ENCODE peak calls at places on chromosomes 5 and 9, in eight cellular contexts. One of them, this sample, is unnamed.

GRCh38 chr9:124347206-124347967 is 67.9 kb downstream of the PSMB7 start:
- DNase-seq in Ammon's horn: no peak
- DNase-seq in cardiac septum: no peak
- DNase-seq in T-helper 9 cell: no peak
- DNase-seq in cerebellum: no peak
- DNase-seq in neural crest cell: no peak
- DNase-seq in H54: no peak
- DNase-seq in mucosa of descending colon: peak
- DNase-seq in this sample: no peak

GRCh38 chr9:85258229-85258628 is 483.5 kb downstream of the AGTPBP1 start:
- DNase-seq in Ammon's horn: no peak
- DNase-seq in cardiac septum: no peak
- DNase-seq in T-helper 9 cell: no peak
- DNase-seq in cerebellum: no peak
- DNase-seq in neural crest cell: no peak
- DNase-seq in H54: no peak
- DNase-seq in mucosa of descending colon: peak
- DNase-seq in this sample: no peak

GRCh38 chr9:136941231-136942111 is 3.1 kb downstream of the FBXW5 start:
- DNase-seq in Ammon's horn: no peak
- DNase-seq in cardiac septum: no peak
- DNase-seq in T-helper 9 cell: no peak
- DNase-seq in cerebellum: no peak
- DNase-seq in neural crest cell: no peak
- DNase-seq in H54: no peak
- DNase-seq in mucosa of descending colon: no peak
- DNase-seq in this sample: no peak

GRCh38 chr5:169307648-169308047 is 6.7 kb upstream of the SLIT3 start:
- DNase-seq in Ammon's horn: no peak
- DNase-seq in cardiac septum: no peak
- DNase-seq in T-helper 9 cell: no peak
- DNase-seq in cerebellum: no peak
- DNase-seq in neural crest cell: no peak
- DNase-seq in H54: no peak
- DNase-seq in mucosa of descending colon: no peak
- DNase-seq in this sample: no peak

GRCh38 chr9:115649991-115650472 is 503.6 kb upstream of the PAPPA start:
- DNase-seq in Ammon's horn: peak
- DNase-seq in cardiac septum: peak
- DNase-seq in T-helper 9 cell: no peak
- DNase-seq in cerebellum: no peak
- DNase-seq in neural crest cell: no peak
- DNase-seq in H54: no peak
- DNase-seq in mucosa of descending colon: peak
- DNase-seq in this sample: peak

GRCh38 chr5:94968507-94969095 is 316.3 kb downstream of the MCTP1 start:
- DNase-seq in Ammon's horn: peak
- DNase-seq in cardiac septum: no peak
- DNase-seq in T-helper 9 cell: no peak
- DNase-seq in cerebellum: peak
- DNase-seq in neural crest cell: peak
- DNase-seq in H54: peak
- DNase-seq in mucosa of descending colon: no peak
- DNase-seq in this sample: no peak

GRCh38 chr9:129408535-129409215 is 212.2 kb downstream of the C9orf50 start:
- DNase-seq in Ammon's horn: no peak
- DNase-seq in cardiac septum: peak
- DNase-seq in T-helper 9 cell: no peak
- DNase-seq in cerebellum: peak
- DNase-seq in neural crest cell: no peak
- DNase-seq in H54: no peak
- DNase-seq in mucosa of descending colon: peak
- DNase-seq in this sample: no peak

GRCh38 chr5:142385194-142385593 is 60.4 kb upstream of the SPRY4 start:
- DNase-seq in Ammon's horn: no peak
- DNase-seq in cardiac septum: no peak
- DNase-seq in T-helper 9 cell: no peak
- DNase-seq in cerebellum: no peak
- DNase-seq in neural crest cell: no peak
- DNase-seq in H54: no peak
- DNase-seq in mucosa of descending colon: no peak
- DNase-seq in this sample: no peak

GRCh38 chr9:13378171-13378570 is 98.7 kb upstream of the MPDZ start:
- DNase-seq in Ammon's horn: no peak
- DNase-seq in cardiac septum: no peak
- DNase-seq in T-helper 9 cell: no peak
- DNase-seq in cerebellum: no peak
- DNase-seq in neural crest cell: no peak
- DNase-seq in H54: no peak
- DNase-seq in mucosa of descending colon: no peak
- DNase-seq in this sample: no peak

GRCh38 chr5:123261752-123262151 is 161.5 kb downstream of the CEP120 start:
- DNase-seq in Ammon's horn: no peak
- DNase-seq in cardiac septum: no peak
- DNase-seq in T-helper 9 cell: no peak
- DNase-seq in cerebellum: no peak
- DNase-seq in neural crest cell: no peak
- DNase-seq in H54: no peak
- DNase-seq in mucosa of descending colon: no peak
- DNase-seq in this sample: no peak

GRCh38 chr9:116483622-116484482 is 203.3 kb upstream of the TRIM32 start:
- DNase-seq in Ammon's horn: no peak
- DNase-seq in cardiac septum: no peak
- DNase-seq in T-helper 9 cell: no peak
- DNase-seq in cerebellum: no peak
- DNase-seq in neural crest cell: no peak
- DNase-seq in H54: no peak
- DNase-seq in mucosa of descending colon: no peak
- DNase-seq in this sample: no peak

GRCh38 chr9:33921967-33922895 is 105.3 kb downstream of the UBE2R2 start:
- DNase-seq in Ammon's horn: no peak
- DNase-seq in cardiac septum: no peak
- DNase-seq in T-helper 9 cell: no peak
- DNase-seq in cerebellum: no peak
- DNase-seq in neural crest cell: no peak
- DNase-seq in H54: peak
- DNase-seq in mucosa of descending colon: no peak
- DNase-seq in this sample: no peak

GRCh38 chr5:30042677-30043076 is 1150.8 kb upstream of the CDH6 start:
- DNase-seq in Ammon's horn: no peak
- DNase-seq in cardiac septum: no peak
- DNase-seq in T-helper 9 cell: no peak
- DNase-seq in cerebellum: no peak
- DNase-seq in neural crest cell: no peak
- DNase-seq in H54: no peak
- DNase-seq in mucosa of descending colon: peak
- DNase-seq in this sample: no peak

GRCh38 chr5:33901176-33901575 is 9.4 kb upstream of the ADAMTS12 start:
- DNase-seq in Ammon's horn: no peak
- DNase-seq in cardiac septum: no peak
- DNase-seq in T-helper 9 cell: no peak
- DNase-seq in cerebellum: no peak
- DNase-seq in neural crest cell: no peak
- DNase-seq in H54: no peak
- DNase-seq in mucosa of descending colon: no peak
- DNase-seq in this sample: no peak

GRCh38 chr5:74233091-74233490 is 407.4 kb downstream of the ENC1 start:
- DNase-seq in Ammon's horn: no peak
- DNase-seq in cardiac septum: no peak
- DNase-seq in T-helper 9 cell: no peak
- DNase-seq in cerebellum: no peak
- DNase-seq in neural crest cell: no peak
- DNase-seq in H54: no peak
- DNase-seq in mucosa of descending colon: no peak
- DNase-seq in this sample: no peak

GRCh38 chr9:23324511-23324910 is 501.5 kb downstream of the ELAVL2 start:
- DNase-seq in Ammon's horn: no peak
- DNase-seq in cardiac septum: no peak
- DNase-seq in T-helper 9 cell: no peak
- DNase-seq in cerebellum: no peak
- DNase-seq in neural crest cell: no peak
- DNase-seq in H54: no peak
- DNase-seq in mucosa of descending colon: no peak
- DNase-seq in this sample: no peak

GRCh38 chr5:60260658-60261057 is 367.1 kb upstream of the PDE4D start:
- DNase-seq in Ammon's horn: no peak
- DNase-seq in cardiac septum: no peak
- DNase-seq in T-helper 9 cell: no peak
- DNase-seq in cerebellum: no peak
- DNase-seq in neural crest cell: no peak
- DNase-seq in H54: no peak
- DNase-seq in mucosa of descending colon: no peak
- DNase-seq in this sample: no peak

GRCh38 chr5:124755565-124755964 is 9.1 kb upstream of the ZNF608 start:
- DNase-seq in Ammon's horn: peak
- DNase-seq in cardiac septum: no peak
- DNase-seq in T-helper 9 cell: no peak
- DNase-seq in cerebellum: no peak
- DNase-seq in neural crest cell: no peak
- DNase-seq in H54: no peak
- DNase-seq in mucosa of descending colon: no peak
- DNase-seq in this sample: no peak

GRCh38 chr9:14883310-14883944 is 26.8 kb downstream of the FREM1 start:
- DNase-seq in Ammon's horn: no peak
- DNase-seq in cardiac septum: no peak
- DNase-seq in T-helper 9 cell: no peak
- DNase-seq in cerebellum: no peak
- DNase-seq in neural crest cell: no peak
- DNase-seq in H54: no peak
- DNase-seq in mucosa of descending colon: no peak
- DNase-seq in this sample: no peak

GRCh38 chr5:59685806-59686205 is 207.7 kb downstream of the PDE4D start:
- DNase-seq in Ammon's horn: peak
- DNase-seq in cardiac septum: no peak
- DNase-seq in T-helper 9 cell: no peak
- DNase-seq in cerebellum: peak
- DNase-seq in neural crest cell: no peak
- DNase-seq in H54: no peak
- DNase-seq in mucosa of descending colon: no peak
- DNase-seq in this sample: no peak

GRCh38 chr5:170880084-170880483 is 18.3 kb downstream of the RANBP17 start:
- DNase-seq in Ammon's horn: no peak
- DNase-seq in cardiac septum: no peak
- DNase-seq in T-helper 9 cell: no peak
- DNase-seq in cerebellum: no peak
- DNase-seq in neural crest cell: no peak
- DNase-seq in H54: no peak
- DNase-seq in mucosa of descending colon: no peak
- DNase-seq in this sample: no peak

GRCh38 chr5:4099401-4099800 is 503.8 kb downstream of the IRX1 start:
- DNase-seq in Ammon's horn: no peak
- DNase-seq in cardiac septum: no peak
- DNase-seq in T-helper 9 cell: no peak
- DNase-seq in cerebellum: no peak
- DNase-seq in neural crest cell: no peak
- DNase-seq in H54: no peak
- DNase-seq in mucosa of descending colon: no peak
- DNase-seq in this sample: no peak

GRCh38 chr5:84535281-84535680 is 150.6 kb upstream of the EDIL3 start:
- DNase-seq in Ammon's horn: no peak
- DNase-seq in cardiac septum: no peak
- DNase-seq in T-helper 9 cell: no peak
- DNase-seq in cerebellum: no peak
- DNase-seq in neural crest cell: no peak
- DNase-seq in H54: no peak
- DNase-seq in mucosa of descending colon: no peak
- DNase-seq in this sample: no peak

GRCh38 chr9:120783611-120784047 is 9.6 kb downstream of the FBXW2 start:
- DNase-seq in Ammon's horn: no peak
- DNase-seq in cardiac septum: no peak
- DNase-seq in T-helper 9 cell: no peak
- DNase-seq in cerebellum: no peak
- DNase-seq in neural crest cell: no peak
- DNase-seq in H54: no peak
- DNase-seq in mucosa of descending colon: no peak
- DNase-seq in this sample: no peak

GRCh38 chr9:112112519-112112918 is 62.6 kb downstream of the SUSD1 start:
- DNase-seq in Ammon's horn: no peak
- DNase-seq in cardiac septum: no peak
- DNase-seq in T-helper 9 cell: no peak
- DNase-seq in cerebellum: no peak
- DNase-seq in neural crest cell: no peak
- DNase-seq in H54: peak
- DNase-seq in mucosa of descending colon: no peak
- DNase-seq in this sample: no peak

GRCh38 chr5:178375348-178375747 is 142.7 kb upstream of the PHYKPL start:
- DNase-seq in Ammon's horn: no peak
- DNase-seq in cardiac septum: no peak
- DNase-seq in T-helper 9 cell: no peak
- DNase-seq in cerebellum: no peak
- DNase-seq in neural crest cell: no peak
- DNase-seq in H54: no peak
- DNase-seq in mucosa of descending colon: no peak
- DNase-seq in this sample: no peak

GRCh38 chr5:10914741-10915480 is 153.9 kb upstream of the DAP start:
- DNase-seq in Ammon's horn: no peak
- DNase-seq in cardiac septum: no peak
- DNase-seq in T-helper 9 cell: no peak
- DNase-seq in cerebellum: no peak
- DNase-seq in neural crest cell: no peak
- DNase-seq in H54: no peak
- DNase-seq in mucosa of descending colon: no peak
- DNase-seq in this sample: no peak

GRCh38 chr9:134240371-134240770 is 76.0 kb upstream of the RNU6ATAC start:
- DNase-seq in Ammon's horn: no peak
- DNase-seq in cardiac septum: no peak
- DNase-seq in T-helper 9 cell: no peak
- DNase-seq in cerebellum: no peak
- DNase-seq in neural crest cell: no peak
- DNase-seq in H54: no peak
- DNase-seq in mucosa of descending colon: no peak
- DNase-seq in this sample: no peak

GRCh38 chr9:77598510-77598909 is 49.6 kb downstream of the GNA14 start:
- DNase-seq in Ammon's horn: peak
- DNase-seq in cardiac septum: no peak
- DNase-seq in T-helper 9 cell: no peak
- DNase-seq in cerebellum: no peak
- DNase-seq in neural crest cell: no peak
- DNase-seq in H54: no peak
- DNase-seq in mucosa of descending colon: no peak
- DNase-seq in this sample: no peak

GRCh38 chr5:171310816-171311697 is 2.0 kb downstream of the TLX3 start:
- DNase-seq in Ammon's horn: no peak
- DNase-seq in cardiac septum: no peak
- DNase-seq in T-helper 9 cell: no peak
- DNase-seq in cerebellum: no peak
- DNase-seq in neural crest cell: peak
- DNase-seq in H54: no peak
- DNase-seq in mucosa of descending colon: no peak
- DNase-seq in this sample: no peak